ENCODE peak calls at places on chromosome X, in ten cellular contexts. X is choroid plexus epithelial cell, C is heart right ventricle, P is IMR-90, K is OCI-LY7, M is WTC11, T is neural progenitor cell, W is astrocyte of the spinal cord, B is A549, F is ovary. J is an unnamed sample.

GRCh38 chrX:96907888-96908287 is 24.2 kb downstream of the RPA4 start:
- DNase-seq in X (no peak), C (no peak), P (no peak), K (no peak), M (no peak), T (no peak), W (no peak), B (no peak), F (no peak), J (peak)

GRCh38 chrX:10171291-10171690 is 14.5 kb downstream of the CLCN4 start:
- DNase-seq in X (no peak), C (no peak), P (no peak), K (no peak), M (no peak), T (no peak), W (no peak), B (no peak), F (no peak), J (no peak)

GRCh38 chrX:94400488-94400887 is 726.5 kb downstream of the FAM133A start:
- DNase-seq in X (no peak), C (no peak), P (no peak), K (no peak), M (peak), T (no peak), W (no peak), B (no peak), F (no peak), J (no peak)

GRCh38 chrX:20028588-20028987 is 37.7 kb upstream of the BCLAF3 start:
- DNase-seq in X (no peak), C (no peak), P (no peak), K (no peak), M (no peak), T (no peak), W (no peak), B (no peak), F (no peak), J (no peak)

GRCh38 chrX:9476810-9477575 is 12.1 kb downstream of the TBL1X start:
- DNase-seq in X (no peak), C (no peak), P (no peak), K (no peak), M (no peak), T (no peak), W (no peak), B (no peak), F (no peak), J (no peak)

GRCh38 chrX:153844509-153845082 is 14.3 kb upstream of the PDZD4 start:
- DNase-seq in X (no peak), C (no peak), P (no peak), K (no peak), M (peak), T (peak), W (no peak), B (no peak), F (no peak), J (no peak)

GRCh38 chrX:110851780-110852179 is 56.2 kb upstream of the CHRDL1 start:
- DNase-seq in X (peak), C (no peak), P (peak), K (no peak), M (peak), T (no peak), W (peak), B (peak), F (no peak), J (peak)

GRCh38 chrX:70423937-70424336 is 823 bp downstream of the GDPD2 start:
- DNase-seq in X (no peak), C (no peak), P (no peak), K (no peak), M (no peak), T (no peak), W (no peak), B (no peak), F (no peak), J (no peak)

DNA sequence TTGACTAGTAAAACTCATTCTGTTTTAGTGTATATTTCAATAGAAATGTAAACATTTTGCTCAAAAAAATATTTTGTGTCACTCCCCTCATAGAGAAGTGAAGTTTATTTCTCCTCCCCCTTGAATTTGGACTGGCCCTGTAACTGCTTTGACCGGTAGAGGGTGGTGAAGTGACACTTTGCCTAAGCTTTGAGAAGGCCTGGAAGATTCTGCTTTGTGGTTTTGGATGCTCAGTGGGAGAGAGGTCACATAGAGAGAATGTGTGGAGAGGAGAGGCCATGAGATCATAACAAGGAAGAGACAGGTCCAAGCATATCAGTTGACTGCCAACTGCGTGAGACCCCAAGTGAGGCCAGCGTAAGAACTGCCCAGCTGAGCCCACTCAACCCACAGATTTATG is 19.1 kb upstream of the ARX start:
- DNase-seq in X (peak), C (no peak), P (no peak), K (no peak), M (no peak), T (peak), W (no peak), B (no peak), F (no peak), J (no peak)
- TF ChIP-seq CTCF in X (peak), C (no peak), P (peak), K (no peak), M (no peak), T (peak), W (peak), B (no peak), F (no peak), J (peak)

GRCh38 chrX:960821-961220 is 251.6 kb downstream of the CRLF2 start:
- DNase-seq in X (no peak), C (no peak), P (no peak), K (no peak), M (no peak), T (peak), W (no peak), B (no peak), F (no peak), J (no peak)
- TF ChIP-seq CTCF in X (no peak), C (no peak), P (no peak), K (no peak), M (no peak), T (no peak), W (no peak), B (no peak), F (no peak), J (no peak)

GRCh38 chrX:56733459-56734046 is 4.5 kb downstream of the NBDY start:
- DNase-seq in X (peak), C (peak), P (peak), K (peak), M (peak), T (peak), W (peak), B (peak), F (peak), J (peak)
- TF ChIP-seq CTCF in X (peak), C (peak), P (peak), K (peak), M (peak), T (peak), W (peak), B (peak), F (peak), J (peak)

GRCh38 chrX:7586126-7586525 is 256.8 kb upstream of the VCX start:
- DNase-seq in X (peak), C (no peak), P (peak), K (peak), M (no peak), T (peak), W (peak), B (no peak), F (no peak), J (peak)
- TF ChIP-seq CTCF in X (peak), C (peak), P (peak), K (peak), M (peak), T (peak), W (peak), B (no peak), F (no peak), J (peak)

GRCh38 chrX:132940727-132941162 is 17.7 kb downstream of the HS6ST2 start:
- DNase-seq in X (peak), C (no peak), P (no peak), K (no peak), M (no peak), T (peak), W (no peak), B (peak), F (no peak), J (no peak)
- TF ChIP-seq CTCF in X (peak), C (no peak), P (no peak), K (no peak), M (peak), T (peak), W (peak), B (no peak), F (no peak), J (no peak)

GRCh38 chrX:57918750-57919436 is 8.6 kb upstream of the ZXDA start:
- DNase-seq in X (peak), C (peak), P (peak), K (peak), M (peak), T (no peak), W (peak), B (peak), F (no peak), J (peak)
- TF ChIP-seq CTCF in X (peak), C (peak), P (peak), K (peak), M (no peak), T (peak), W (peak), B (peak), F (no peak), J (peak)

GRCh38 chrX:31058284-31058683 is 13.6 kb downstream of the FTHL17 start:
- DNase-seq in X (no peak), C (no peak), P (no peak), K (no peak), M (no peak), T (no peak), W (no peak), B (no peak), F (no peak), J (no peak)
- TF ChIP-seq CTCF in X (no peak), C (no peak), P (no peak), K (no peak), M (no peak), T (no peak), W (no peak), B (no peak), F (no peak), J (no peak)

J was measured in fibroblast of the aortic adventitia.